ENCODE peak calls at places on chromosomes 13 and 19, in five cellular contexts. One of them, this sample, is unnamed.
A peak's percentile ranks its signal among the peaks of the same experiment; 100 is the strongest.

GRCh38 chr13:35854286-35854685 is 276.9 kb downstream of the DCLK1 start:
- DNase-seq in upper lobe of left lung: no peak
- DNase-seq in MCF 10A: no peak
- DNase-seq in AG04449: no peak
- DNase-seq in lower lobe of right lung: no peak
- DNase-seq in this sample: no peak

GRCh38 chr13:100543872-100544602 is 44.6 kb downstream of the GGACT start:
- DNase-seq in upper lobe of left lung: peak; percentile 86
- DNase-seq in MCF 10A: no peak
- DNase-seq in AG04449: no peak
- DNase-seq in lower lobe of right lung: no peak
- DNase-seq in this sample: no peak

GRCh38 chr13:25886438-25887214 is 165.2 kb downstream of the SHISA2 start:
- DNase-seq in upper lobe of left lung: no peak
- DNase-seq in AG04449: peak; percentile 71
- DNase-seq in lower lobe of right lung: no peak
- DNase-seq in MCF 10A: peak; percentile 92
- DNase-seq in this sample: no peak

GRCh38 chr13:45490068-45490467 is 25.3 kb downstream of the COG3 start:
- DNase-seq in upper lobe of left lung: no peak
- DNase-seq in lower lobe of right lung: no peak
- DNase-seq in MCF 10A: peak; percentile 38
- DNase-seq in AG04449: no peak
- DNase-seq in this sample: no peak

GRCh38 chr13:98738213-98738612 is 14.3 kb downstream of the SLC15A1 start:
- DNase-seq in upper lobe of left lung: no peak
- DNase-seq in lower lobe of right lung: no peak
- DNase-seq in AG04449: no peak
- DNase-seq in MCF 10A: no peak
- DNase-seq in this sample: no peak

GRCh38 chr19:12946092-12946845 is 607 bp downstream of the RAD23A start:
- DNase-seq in lower lobe of right lung: peak; percentile 81
- DNase-seq in upper lobe of left lung: peak; percentile 94
- DNase-seq in AG04449: no peak
- DNase-seq in MCF 10A: peak; percentile 80
- DNase-seq in this sample: peak; percentile 58

GRCh38 chr19:19588546-19588945 is 29.9 kb downstream of the PBX4 start:
- DNase-seq in AG04449: no peak
- DNase-seq in lower lobe of right lung: no peak
- DNase-seq in upper lobe of left lung: no peak
- DNase-seq in MCF 10A: no peak
- DNase-seq in this sample: no peak

GRCh38 chr19:5358173-5358800 is 17.7 kb upstream of the PTPRS start:
- DNase-seq in upper lobe of left lung: no peak
- DNase-seq in lower lobe of right lung: no peak
- DNase-seq in MCF 10A: peak; percentile 30
- DNase-seq in AG04449: no peak
- DNase-seq in this sample: no peak

GRCh38 chr13:110509478-110509926 is 52.0 kb downstream of the RAB20 start:
- DNase-seq in AG04449: no peak
- DNase-seq in MCF 10A: no peak
- DNase-seq in upper lobe of left lung: no peak
- DNase-seq in lower lobe of right lung: no peak
- DNase-seq in this sample: no peak

GRCh38 chr13:48402325-48402962 is 10.5 kb downstream of the LPAR6 start:
- DNase-seq in MCF 10A: peak; percentile 30
- DNase-seq in AG04449: no peak
- DNase-seq in upper lobe of left lung: no peak
- DNase-seq in lower lobe of right lung: no peak
- DNase-seq in this sample: no peak

GRCh38 chr13:106899444-106899843 is 331.5 kb upstream of the ARGLU1 start:
- DNase-seq in AG04449: no peak
- DNase-seq in lower lobe of right lung: no peak
- DNase-seq in upper lobe of left lung: no peak
- DNase-seq in MCF 10A: peak; percentile 62
- DNase-seq in this sample: no peak

GRCh38 chr13:56907766-56908165 is 233.0 kb upstream of the PRR20A start:
- DNase-seq in lower lobe of right lung: no peak
- DNase-seq in MCF 10A: no peak
- DNase-seq in upper lobe of left lung: no peak
- DNase-seq in AG04449: no peak
- DNase-seq in this sample: no peak

GRCh38 chr19:17988161-17988560 is 19.8 kb upstream of the ARRDC2 start:
- DNase-seq in MCF 10A: no peak
- DNase-seq in upper lobe of left lung: no peak
- DNase-seq in AG04449: no peak
- DNase-seq in lower lobe of right lung: no peak
- DNase-seq in this sample: no peak

GRCh38 chr13:20141238-20142018 is 19.4 kb downstream of the GJA3 start:
- DNase-seq in MCF 10A: no peak
- DNase-seq in AG04449: no peak
- DNase-seq in upper lobe of left lung: no peak
- DNase-seq in lower lobe of right lung: no peak
- DNase-seq in this sample: no peak

GRCh38 chr19:53545271-53546065 is 7.5 kb downstream of the ZNF331 start:
- DNase-seq in lower lobe of right lung: no peak
- DNase-seq in AG04449: peak; percentile 46
- DNase-seq in MCF 10A: peak; percentile 69
- DNase-seq in upper lobe of left lung: no peak
- DNase-seq in this sample: no peak

GRCh38 chr13:99655351-99656091 is 154.2 kb downstream of the TM9SF2 start:
- DNase-seq in lower lobe of right lung: no peak
- DNase-seq in upper lobe of left lung: no peak
- DNase-seq in AG04449: no peak
- DNase-seq in MCF 10A: peak; percentile 87
- DNase-seq in this sample: no peak

GRCh38 chr19:39183100-39183499 is 13.7 kb upstream of the NCCRP1 start:
- DNase-seq in AG04449: no peak
- DNase-seq in lower lobe of right lung: no peak
- DNase-seq in upper lobe of left lung: no peak
- DNase-seq in MCF 10A: no peak
- DNase-seq in this sample: no peak

GRCh38 chr13:71879129-71879535 is 12.1 kb upstream of the DACH1 start:
- DNase-seq in upper lobe of left lung: no peak
- DNase-seq in lower lobe of right lung: no peak
- DNase-seq in AG04449: no peak
- DNase-seq in MCF 10A: peak; percentile 26
- DNase-seq in this sample: no peak

GRCh38 chr13:33728271-33729037 is 89.5 kb upstream of the RFC3 start:
- DNase-seq in lower lobe of right lung: no peak
- DNase-seq in AG04449: no peak
- DNase-seq in MCF 10A: no peak
- DNase-seq in upper lobe of left lung: no peak
- DNase-seq in this sample: no peak

GRCh38 chr13:33236021-33236420 is 49.5 kb downstream of the STARD13 start:
- DNase-seq in MCF 10A: peak; percentile 51
- DNase-seq in upper lobe of left lung: no peak
- DNase-seq in lower lobe of right lung: no peak
- DNase-seq in AG04449: no peak
- DNase-seq in this sample: no peak

GRCh38 chr13:36818483-36819063 is 449 bp upstream of the RFXAP start:
- DNase-seq in MCF 10A: no peak
- DNase-seq in AG04449: no peak
- DNase-seq in lower lobe of right lung: no peak
- DNase-seq in upper lobe of left lung: no peak
- DNase-seq in this sample: no peak

GRCh38 chr13:105087941-105088340 is 1447.5 kb downstream of the EFNB2 start:
- DNase-seq in AG04449: no peak
- DNase-seq in lower lobe of right lung: no peak
- DNase-seq in MCF 10A: no peak
- DNase-seq in upper lobe of left lung: no peak
- DNase-seq in this sample: no peak

GRCh38 chr19:10884273-10884672 is 12.9 kb downstream of the CARM1 start:
- DNase-seq in lower lobe of right lung: no peak
- DNase-seq in upper lobe of left lung: no peak
- DNase-seq in MCF 10A: no peak
- DNase-seq in AG04449: no peak
- DNase-seq in this sample: no peak

GRCh38 chr13:82614086-82614485 is 1268.2 kb downstream of the SLITRK1 start:
- DNase-seq in AG04449: no peak
- DNase-seq in lower lobe of right lung: no peak
- DNase-seq in MCF 10A: peak; percentile 7
- DNase-seq in upper lobe of left lung: no peak
- DNase-seq in this sample: no peak

GRCh38 chr13:80166352-80166751 is 174.6 kb downstream of the SPRY2 start:
- DNase-seq in MCF 10A: no peak
- DNase-seq in AG04449: no peak
- DNase-seq in upper lobe of left lung: no peak
- DNase-seq in lower lobe of right lung: no peak
- DNase-seq in this sample: no peak

GRCh38 chr13:30818323-30818960 is 83.1 kb downstream of the ALOX5AP start:
- DNase-seq in upper lobe of left lung: no peak
- DNase-seq in MCF 10A: peak; percentile 68
- DNase-seq in AG04449: peak; percentile 89
- DNase-seq in lower lobe of right lung: no peak
- DNase-seq in this sample: no peak

DNA sequence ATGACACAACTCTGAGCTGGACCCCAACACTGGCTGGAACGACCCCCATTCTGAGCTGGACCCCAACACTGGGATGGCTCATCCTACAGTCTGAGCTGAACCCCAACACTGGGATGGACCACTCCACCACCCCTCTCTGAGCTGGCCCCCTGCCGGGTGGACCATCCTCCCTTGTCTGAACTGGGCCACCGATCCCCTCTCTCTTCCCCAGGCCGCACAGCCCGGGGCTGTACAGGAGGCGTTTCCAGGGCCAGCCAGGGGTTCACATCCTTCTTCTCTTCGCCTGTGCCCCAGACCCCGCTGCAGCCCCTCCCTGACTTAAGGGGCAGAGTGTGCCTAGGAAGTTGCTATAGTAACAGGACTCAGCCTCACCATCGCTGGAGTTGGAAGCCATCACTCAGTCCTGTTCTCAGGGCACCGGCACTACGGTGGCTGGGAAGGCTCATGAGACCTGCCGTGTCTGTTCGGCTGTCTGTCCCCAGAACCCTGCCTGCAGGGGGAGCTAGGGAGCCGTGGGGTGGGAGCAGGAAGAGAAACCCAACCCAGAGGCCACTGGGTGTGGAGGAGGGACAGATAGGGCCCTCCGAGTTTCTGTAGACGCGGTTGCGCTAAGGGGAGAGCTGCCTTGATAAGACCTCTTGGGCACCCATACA is 3.7 kb downstream of the PRKACA start:
- DNase-seq in MCF 10A: no peak
- DNase-seq in AG04449: no peak
- DNase-seq in lower lobe of right lung: peak; percentile 65
- DNase-seq in upper lobe of left lung: no peak
- DNase-seq in this sample: no peak
- TF ChIP-seq CTCF in MCF 10A: peak; percentile 35
- TF ChIP-seq CTCF in AG04449: no peak
- TF ChIP-seq CTCF in lower lobe of right lung: peak; percentile 19
- TF ChIP-seq CTCF in upper lobe of left lung: no peak
- TF ChIP-seq CTCF in this sample: no peak

GRCh38 chr19:3707868-3708206 is 347 bp upstream of the TJP3 start:
- DNase-seq in lower lobe of right lung: no peak
- DNase-seq in AG04449: no peak
- DNase-seq in upper lobe of left lung: no peak
- DNase-seq in MCF 10A: no peak
- DNase-seq in this sample: no peak

GRCh38 chr19:3708207-3708931 is at the start of gene TJP3:
- DNase-seq in MCF 10A: peak; percentile 64
- DNase-seq in AG04449: no peak
- DNase-seq in lower lobe of right lung: peak; percentile 87
- DNase-seq in upper lobe of left lung: peak; percentile 80
- DNase-seq in this sample: no peak

GRCh38 chr19:3710265-3710812 is 2.2 kb downstream of the TJP3 start:
- DNase-seq in upper lobe of left lung: peak; percentile 86
- DNase-seq in AG04449: no peak
- DNase-seq in lower lobe of right lung: peak; percentile 96
- DNase-seq in MCF 10A: peak; percentile 97
- DNase-seq in this sample: no peak

GRCh38 chr19:3716147-3716668 is 8.0 kb downstream of the TJP3 start:
- DNase-seq in AG04449: no peak
- DNase-seq in upper lobe of left lung: no peak
- DNase-seq in lower lobe of right lung: no peak
- DNase-seq in MCF 10A: no peak
- DNase-seq in this sample: no peak

DNA sequence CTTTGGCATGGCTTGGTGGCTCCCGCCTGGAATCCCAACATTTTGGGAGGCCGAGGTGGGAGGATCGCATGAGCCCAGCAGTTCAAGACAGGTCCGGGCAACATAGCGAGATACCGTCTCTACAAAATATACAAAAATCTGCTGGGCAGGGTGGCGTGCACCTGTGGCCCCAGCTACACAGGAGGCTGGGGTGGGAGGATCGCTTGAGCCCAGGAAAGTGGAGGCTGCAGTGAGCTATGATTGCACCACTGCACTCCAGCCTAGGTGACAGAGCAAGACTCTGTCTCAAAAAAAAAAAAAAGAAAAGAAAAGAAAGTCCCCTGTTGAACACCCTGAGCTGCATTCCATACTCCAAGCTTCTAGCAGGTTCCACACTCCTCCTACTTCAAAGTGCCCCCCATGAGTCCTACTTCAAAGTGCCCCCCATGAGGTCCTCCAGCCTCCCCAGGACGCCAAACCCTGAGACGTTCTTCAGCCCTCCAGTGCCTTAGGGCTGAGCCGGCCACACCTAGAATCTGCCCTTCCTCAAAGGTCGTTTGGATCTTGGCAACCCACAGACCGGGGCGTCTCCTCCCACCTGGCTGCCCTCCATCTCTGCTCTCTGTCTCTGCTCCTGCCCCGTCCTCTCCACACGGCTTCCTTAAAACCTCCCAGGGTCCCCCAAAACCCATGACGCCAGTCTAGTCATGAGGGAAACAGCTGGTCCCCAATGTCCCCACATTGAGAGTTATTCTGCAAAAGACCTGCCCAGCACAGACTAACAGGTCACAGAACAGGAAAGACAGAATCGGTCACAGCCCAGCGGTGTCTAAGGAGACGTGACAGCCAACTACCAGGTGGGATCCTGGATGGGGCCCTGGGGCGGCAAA is 4.7 kb downstream of the TJP3 start:
- DNase-seq in MCF 10A: peak; percentile 62
- DNase-seq in AG04449: no peak
- DNase-seq in upper lobe of left lung: no peak
- DNase-seq in lower lobe of right lung: peak; percentile 66
- DNase-seq in this sample: no peak
- TF ChIP-seq CTCF in MCF 10A: no peak
- TF ChIP-seq CTCF in AG04449: no peak
- TF ChIP-seq CTCF in upper lobe of left lung: no peak
- TF ChIP-seq CTCF in lower lobe of right lung: no peak
- TF ChIP-seq CTCF in this sample: no peak

GRCh38 chr13:27171830-27172494 is 351 bp upstream of the USP12 start:
- DNase-seq in upper lobe of left lung: peak; percentile 99
- DNase-seq in lower lobe of right lung: peak; percentile 96
- DNase-seq in AG04449: no peak
- DNase-seq in MCF 10A: peak; percentile 83
- DNase-seq in this sample: peak; percentile 94
- TF ChIP-seq CTCF in upper lobe of left lung: no peak
- TF ChIP-seq CTCF in lower lobe of right lung: peak; percentile 20
- TF ChIP-seq CTCF in AG04449: peak; percentile 32
- TF ChIP-seq CTCF in MCF 10A: no peak
- TF ChIP-seq CTCF in this sample: no peak

DNA sequence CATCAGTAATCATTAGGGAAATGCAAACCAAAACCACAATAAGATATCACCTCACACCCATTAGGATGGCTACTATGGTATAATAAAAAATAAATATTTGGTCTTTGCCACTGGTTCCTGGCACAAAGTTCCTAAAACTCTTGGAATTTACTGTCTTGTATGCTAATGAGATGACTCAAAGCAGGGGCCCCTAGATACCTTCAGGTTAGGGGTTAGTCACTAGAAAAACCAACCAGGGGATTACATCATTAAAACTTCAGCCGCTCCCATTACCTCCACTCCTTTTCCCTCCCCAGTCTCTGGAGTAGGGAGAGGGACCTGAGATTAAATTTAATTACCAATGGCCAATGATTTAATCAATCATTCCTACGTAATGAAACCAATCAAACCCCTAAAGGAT is 49.6 kb downstream of the THSD1 start:
- DNase-seq in AG04449: no peak
- DNase-seq in MCF 10A: peak; percentile 83
- DNase-seq in upper lobe of left lung: no peak
- DNase-seq in lower lobe of right lung: no peak
- DNase-seq in this sample: no peak
- TF ChIP-seq CTCF in AG04449: no peak
- TF ChIP-seq CTCF in MCF 10A: no peak
- TF ChIP-seq CTCF in upper lobe of left lung: no peak
- TF ChIP-seq CTCF in lower lobe of right lung: no peak
- TF ChIP-seq CTCF in this sample: no peak

This sample was measured in activated B cell treated with CpG ODN at 0.5 μM for 24 hours.